ENCODE peak calls at places on chromosomes 7 and 10, in nine cellular contexts. E, Z, N, U, D, J, B, H and A are unnamed samples.

GRCh38 chr10:111063471-111063870 is 13.4 kb upstream of the ADRA2A start:
- DNase-seq in E (no peak), Z (no peak), N (no peak), U (no peak), D (no peak), J (no peak), B (no peak), H (no peak), A (no peak)

GRCh38 chr10:123911866-123912265 is 20.3 kb upstream of the CPXM2 start:
- DNase-seq in E (no peak), Z (no peak), N (no peak), U (no peak), D (no peak), J (no peak), B (peak; percentile 18), H (no peak), A (no peak)

GRCh38 chr7:112092306-112093090 is 113.7 kb downstream of the DOCK4 start:
- DNase-seq in E (no peak), Z (no peak), N (no peak), U (no peak), D (no peak), J (no peak), B (no peak), H (no peak), A (no peak)

GRCh38 chr10:104028146-104028545 is 57.5 kb downstream of the COL17A1 start:
- DNase-seq in E (no peak), Z (no peak), N (no peak), U (peak; percentile 33), D (peak; percentile 66), J (no peak), B (peak; percentile 45), H (no peak), A (no peak)

GRCh38 chr7:40000734-40001315 is 50.8 kb downstream of the CDK13 start:
- DNase-seq in E (no peak), Z (no peak), N (no peak), U (no peak), D (no peak), J (no peak), B (no peak), H (no peak), A (no peak)

GRCh38 chr7:47990592-47990991 is 11.2 kb upstream of the HUS1 start:
- DNase-seq in E (no peak), Z (no peak), N (no peak), U (no peak), D (no peak), J (no peak), B (no peak), H (no peak), A (no peak)

GRCh38 chr7:29865526-29865925 is 59.2 kb downstream of the WIPF3 start:
- DNase-seq in E (no peak), Z (no peak), N (no peak), U (no peak), D (no peak), J (peak; percentile 65), B (no peak), H (no peak), A (peak; percentile 22)

GRCh38 chr7:4800926-4801838 is 25.8 kb downstream of the AP5Z1 start:
- DNase-seq in E (no peak), Z (no peak), N (no peak), U (no peak), D (no peak), J (no peak), B (no peak), H (no peak), A (no peak)

GRCh38 chr7:143351060-143351459 is 11.5 kb downstream of the FAM131B start:
- DNase-seq in E (no peak), Z (no peak), N (no peak), U (no peak), D (no peak), J (no peak), B (no peak), H (no peak), A (no peak)

GRCh38 chr10:113854757-113855626 is 531 bp downstream of the NHLRC2 start:
- DNase-seq in E (peak; percentile 76), Z (peak; percentile 18), N (peak; percentile 66), U (no peak), D (peak; percentile 36), J (peak; percentile 31), B (peak; percentile 73), H (peak; percentile 22), A (peak; percentile 32)

GRCh38 chr10:43251664-43252165 is 15.2 kb downstream of the RASGEF1A start:
- DNase-seq in E (peak; percentile 35), Z (no peak), N (no peak), U (no peak), D (peak; percentile 8), J (no peak), B (no peak), H (no peak), A (no peak)

GRCh38 chr7:160958-161725 is 31.2 kb upstream of the FAM20C start:
- DNase-seq in E (no peak), Z (no peak), N (no peak), U (no peak), D (no peak), J (no peak), B (no peak), H (no peak), A (no peak)

GRCh38 chr10:119358140-119358512 is 150.8 kb downstream of the GRK5 start:
- DNase-seq in E (no peak), Z (no peak), N (no peak), U (no peak), D (no peak), J (no peak), B (no peak), H (no peak), A (no peak)

GRCh38 chr10:68576118-68576517 is 16.0 kb downstream of the TET1 start:
- DNase-seq in E (no peak), Z (no peak), N (no peak), U (no peak), D (no peak), J (no peak), B (no peak), H (no peak), A (no peak)

GRCh38 chr10:88759366-88760101 is at the start of gene LIPN:
- DNase-seq in E (no peak), Z (no peak), N (no peak), U (no peak), D (no peak), J (no peak), B (no peak), H (no peak), A (no peak)

GRCh38 chr10:26408858-26409494 is 29.2 kb upstream of the APBB1IP start:
- DNase-seq in E (no peak), Z (no peak), N (peak; percentile 24), U (no peak), D (no peak), J (no peak), B (no peak), H (no peak), A (no peak)

GRCh38 chr7:126185959-126186580 is 1066.7 kb downstream of the GRM8 start:
- DNase-seq in E (no peak), Z (no peak), N (no peak), U (no peak), D (no peak), J (no peak), B (no peak), H (no peak), A (no peak)

GRCh38 chr10:103600325-103600724 is 106.8 kb downstream of the NEURL1 start:
- DNase-seq in E (no peak), Z (no peak), N (no peak), U (no peak), D (no peak), J (no peak), B (no peak), H (no peak), A (no peak)

GRCh38 chr7:49112222-49112621 is 187.9 kb downstream of the CDC14C start:
- DNase-seq in E (no peak), Z (no peak), N (no peak), U (no peak), D (no peak), J (no peak), B (no peak), H (no peak), A (no peak)